ENCODE peak calls at places on chromosomes 5 and 9, in eight cellular contexts. G is stomach, Z is tibial artery, D is cardiac muscle cell, B is heart right ventricle, H is RWPE2, Q is spleen, L is kidney. P is an unnamed sample.

GRCh38 chr9:124820606-124821246 is 32.5 kb upstream of the WDR38 start:
- DNase-seq in G (no peak), Z (no peak), D (no peak), B (no peak), H (no peak), Q (no peak), L (peak; percentile 16), P (no peak)

GRCh38 chr9:130426467-130426773 is 18.3 kb upstream of the ASS1 start:
- DNase-seq in G (no peak), Z (no peak), D (no peak), B (no peak), H (no peak), Q (no peak), L (no peak), P (no peak)

GRCh38 chr5:96595300-96596090 is 66.7 kb upstream of the CAST start:
- DNase-seq in G (no peak), Z (no peak), D (peak; percentile 21), B (no peak), H (no peak), Q (no peak), L (no peak), P (no peak)

GRCh38 chr5:124027441-124027840 is 515.5 kb downstream of the CSNK1G3 start:
- DNase-seq in G (no peak), Z (no peak), D (no peak), B (no peak), H (no peak), Q (no peak), L (no peak), P (no peak)

GRCh38 chr9:77735515-77735914 is 87.4 kb upstream of the GNA14 start:
- DNase-seq in G (no peak), Z (no peak), D (peak; percentile 72), B (peak; percentile 53), H (no peak), Q (no peak), L (no peak), P (no peak)

GRCh38 chr5:151181818-151182217 is 24.2 kb upstream of the ANXA6 start:
- DNase-seq in G (no peak), Z (no peak), D (no peak), B (no peak), H (no peak), Q (no peak), L (no peak), P (no peak)

GRCh38 chr9:112896131-112896530 is 5.5 kb upstream of the SLC46A2 start:
- DNase-seq in G (no peak), Z (no peak), D (no peak), B (no peak), H (no peak), Q (no peak), L (no peak), P (no peak)

GRCh38 chr5:154301726-154302125 is 111.2 kb downstream of the GALNT10 start:
- DNase-seq in G (no peak), Z (no peak), D (no peak), B (no peak), H (no peak), Q (no peak), L (no peak), P (no peak)

GRCh38 chr5:53984987-53985386 is 325.4 kb downstream of the ARL15 start:
- DNase-seq in G (no peak), Z (no peak), D (no peak), B (no peak), H (no peak), Q (no peak), L (no peak), P (no peak)

GRCh38 chr5:131759704-131760103 is 37.1 kb downstream of the FNIP1 start:
- DNase-seq in G (no peak), Z (no peak), D (no peak), B (no peak), H (no peak), Q (no peak), L (no peak), P (no peak)

GRCh38 chr9:90698874-90699440 is 56.3 kb upstream of the DIRAS2 start:
- DNase-seq in G (no peak), Z (no peak), D (no peak), B (no peak), H (no peak), Q (no peak), L (no peak), P (no peak)

GRCh38 chr9:26369096-26369495 is 523.5 kb downstream of the CAAP1 start:
- DNase-seq in G (no peak), Z (no peak), D (no peak), B (no peak), H (no peak), Q (no peak), L (no peak), P (no peak)

GRCh38 chr5:34484190-34484589 is 171.9 kb upstream of the RAI14 start:
- DNase-seq in G (no peak), Z (no peak), D (no peak), B (no peak), H (no peak), Q (no peak), L (no peak), P (no peak)

GRCh38 chr5:34486808-34487201 is 169.3 kb upstream of the RAI14 start:
- DNase-seq in G (no peak), Z (no peak), D (no peak), B (no peak), H (no peak), Q (no peak), L (no peak), P (no peak)

GRCh38 chr5:34483442-34484033 is 172.6 kb upstream of the RAI14 start:
- DNase-seq in G (no peak), Z (no peak), D (no peak), B (no peak), H (no peak), Q (no peak), L (no peak), P (no peak)

GRCh38 chr5:34486160-34486765 is 169.9 kb upstream of the RAI14 start:
- DNase-seq in G (peak; percentile 88), Z (peak; percentile 89), D (peak; percentile 90), B (peak; percentile 78), H (no peak), Q (peak; percentile 86), L (peak; percentile 85), P (peak; percentile 87)

DNA sequence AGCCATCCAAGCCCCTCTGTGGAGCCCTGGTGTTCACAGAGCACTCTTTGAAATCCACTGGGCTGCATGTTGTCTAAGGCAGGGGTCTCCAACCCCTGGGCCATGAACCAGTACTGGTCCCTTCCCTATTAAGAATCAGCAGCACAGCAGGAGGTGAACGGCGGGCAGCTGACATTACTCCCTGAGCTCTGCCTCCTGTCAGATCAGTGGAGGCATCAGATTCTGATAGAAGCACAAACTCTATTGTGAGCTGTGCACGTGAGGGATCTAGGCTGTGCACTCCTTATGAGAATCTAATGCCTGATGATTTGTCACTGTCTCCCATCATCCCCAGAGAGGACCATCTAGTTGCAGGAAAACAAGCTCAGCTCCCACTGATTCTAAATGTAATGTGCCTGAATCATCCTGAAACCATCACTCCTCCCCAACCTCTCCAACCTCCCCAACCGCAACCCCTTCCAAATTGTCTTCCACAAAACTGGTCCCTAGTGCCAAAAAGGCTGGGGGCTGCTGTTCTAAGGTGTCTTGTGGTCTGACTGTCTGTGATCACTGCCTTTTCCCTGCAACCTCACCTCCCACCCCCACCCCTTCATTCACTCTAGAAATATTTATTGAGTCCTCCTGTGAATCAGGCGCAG is 171.4 kb upstream of the RAI14 start:
- DNase-seq in G (no peak), Z (no peak), D (no peak), B (no peak), H (no peak), Q (no peak), L (no peak), P (no peak)
- H3K27ac ChIP-seq in G (peak overlapping the region; percentile 39), Z (no peak overlapping the region), D (no peak overlapping the region), B (no peak overlapping the region), H (no peak overlapping the region), Q (no peak overlapping the region), L (no peak overlapping the region), P (peak overlapping the region; percentile 55)

DNA sequence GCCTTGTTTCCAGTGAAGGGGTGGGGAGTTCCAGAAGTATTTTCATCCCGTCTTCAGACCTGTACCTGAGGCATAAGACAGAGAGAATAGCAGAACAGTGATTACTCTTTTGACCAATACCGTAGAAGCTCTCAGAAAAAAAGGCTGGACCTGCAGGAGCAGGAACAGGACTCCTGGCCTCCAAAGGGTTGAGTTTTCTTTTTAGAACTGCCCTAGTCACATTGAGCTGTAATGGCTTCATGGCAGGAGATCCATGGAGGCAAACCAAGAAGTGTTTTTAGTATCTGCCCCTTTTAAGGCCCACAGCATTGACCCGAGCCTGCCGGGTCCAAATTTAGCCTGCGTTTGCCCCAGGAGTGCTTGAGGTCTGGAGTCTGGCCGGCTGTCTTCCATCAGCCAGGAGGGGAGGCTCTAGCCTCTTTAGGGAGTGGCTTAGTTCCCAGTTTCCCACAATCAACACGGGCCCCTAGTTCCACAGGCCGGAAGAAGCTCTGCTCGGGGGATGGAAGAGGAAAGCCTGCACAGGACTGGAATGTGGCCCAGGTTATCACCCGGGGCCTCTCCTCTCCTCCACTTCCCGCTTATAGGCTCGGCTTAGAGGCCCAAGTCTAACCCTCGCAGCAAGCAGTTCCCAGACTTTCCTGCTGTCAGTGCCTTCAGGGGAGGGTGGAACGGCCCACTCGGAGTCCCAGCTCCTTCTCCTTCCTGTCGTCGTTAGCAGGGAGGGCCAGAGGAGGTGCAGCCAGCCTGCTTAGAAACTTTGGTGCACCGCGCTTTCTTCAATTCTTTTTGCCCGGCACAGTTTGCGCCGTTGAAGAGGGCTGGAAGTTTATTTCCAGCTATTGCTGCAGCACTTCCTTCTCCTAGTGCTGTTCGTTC is 80.7 kb downstream of the C9orf152 start:
- DNase-seq in G (peak; percentile 33), Z (peak; percentile 94), D (peak; percentile 97), B (peak; percentile 90), H (no peak), Q (peak; percentile 78), L (peak; percentile 92), P (no peak)
- TF ChIP-seq CTCF in G (no peak), Z (no peak), D (peak; percentile 3), B (peak; percentile 17), H (no peak), Q (no peak), L (no peak), P (no peak)

GRCh38 chr9:31582071-31582470 is 802.4 kb upstream of the ACO1 start:
- DNase-seq in G (no peak), Z (no peak), D (no peak), B (no peak), H (no peak), Q (no peak), L (no peak), P (no peak)
- H3K4me1 ChIP-seq in G (no peaks in the 10 kb centered on the region), Z (no peaks in the 10 kb centered on the region), D (no peaks in the 10 kb centered on the region), B (no peaks in the 10 kb centered on the region), H (no peaks in the 10 kb centered on the region), Q (no peaks in the 10 kb centered on the region), L (no peaks in the 10 kb centered on the region), P (no peaks in the 10 kb centered on the region)

GRCh38 chr9:69466151-69466550 is 141.1 kb downstream of the ENTREP1 start:
- DNase-seq in G (no peak), Z (no peak), D (peak; percentile 7), B (no peak), H (no peak), Q (no peak), L (no peak), P (no peak)
- H3K27ac ChIP-seq in G (no peak overlapping the region), Z (no peak overlapping the region), D (peak overlapping the region; percentile 53), B (peak overlapping the region; percentile 3), H (no peak overlapping the region), Q (no peak overlapping the region), L (no peak overlapping the region), P (no peak overlapping the region)

GRCh38 chr5:141853895-141854626 is 24.1 kb downstream of the PCDH1 start:
- DNase-seq in G (no peak), Z (no peak), D (no peak), B (no peak), H (no peak), Q (no peak), L (peak; percentile 57), P (no peak)
- TF ChIP-seq CTCF in G (no peak), Z (no peak), D (no peak), B (no peak), H (no peak), Q (no peak), L (no peak), P (no peak)